ENCODE peak calls at places on chromosome 9, in six cellular contexts. X is HCT116, S is choroid plexus epithelial cell, E is ascending aorta, N is pancreas, J is right atrium auricular region. F is an unnamed sample.

GRCh38 chr9:73470766-73471165 is 319.1 kb downstream of the ANXA1 start:
- DNase-seq in X (no peak), S (no peak), E (no peak), N (no peak), J (no peak), F (no peak)

GRCh38 chr9:19127881-19128719 is 808 bp upstream of the PLIN2 start:
- DNase-seq in X (no peak), S (peak; percentile 61), E (peak; percentile 72), N (no peak), J (no peak), F (no peak)

GRCh38 chr9:88092699-88093359 is 45.4 kb downstream of the SPATA31C2 start:
- DNase-seq in X (no peak), S (peak; percentile 89), E (no peak), N (no peak), J (peak; percentile 74), F (no peak)

GRCh38 chr9:99326112-99326916 is 104.2 kb downstream of the SEC61B start:
- DNase-seq in X (no peak), S (peak; percentile 17), E (no peak), N (no peak), J (no peak), F (no peak)

GRCh38 chr9:122723690-122724089 is at the start of gene OR1L4:
- DNase-seq in X (no peak), S (no peak), E (no peak), N (no peak), J (no peak), F (no peak)

GRCh38 chr9:107698779-107699564 is 209.4 kb upstream of the KLF4 start:
- DNase-seq in X (no peak), S (no peak), E (no peak), N (no peak), J (no peak), F (no peak)

GRCh38 chr9:107105784-107106183 is 177.3 kb upstream of the RAD23B start:
- DNase-seq in X (no peak), S (no peak), E (no peak), N (no peak), J (no peak), F (no peak)

GRCh38 chr9:692636-693459 is 148.6 kb upstream of the DMRT1 start:
- DNase-seq in X (no peak), S (peak; percentile 70), E (no peak), N (no peak), J (no peak), F (no peak)

GRCh38 chr9:114046876-114047275 is 31.2 kb downstream of the AMBP start:
- DNase-seq in X (no peak), S (no peak), E (no peak), N (no peak), J (no peak), F (no peak)

GRCh38 chr9:98657897-98658296 is 50.8 kb downstream of the GABBR2 start:
- DNase-seq in X (no peak), S (no peak), E (no peak), N (no peak), J (no peak), F (no peak)

GRCh38 chr9:104927216-104927911 is 591 bp downstream of the ABCA1 start:
- DNase-seq in X (no peak), S (peak; percentile 61), E (no peak), N (peak; percentile 43), J (peak; percentile 64), F (peak; percentile 6)

GRCh38 chr9:27925815-27926214 is 352.5 kb upstream of the C9orf72 start:
- DNase-seq in X (no peak), S (no peak), E (no peak), N (no peak), J (no peak), F (no peak)

GRCh38 chr9:34190996-34191892 is 12.4 kb downstream of the UBAP1 start:
- DNase-seq in X (no peak), S (peak; percentile 62), E (no peak), N (no peak), J (no peak), F (no peak)

GRCh38 chr9:134852906-134853654 is 27.5 kb upstream of the FCN2 start:
- DNase-seq in X (no peak), S (no peak), E (peak; percentile 31), N (no peak), J (no peak), F (no peak)

GRCh38 chr9:250039-250438 is 35.4 kb downstream of the DOCK8 start:
- DNase-seq in X (no peak), S (no peak), E (no peak), N (no peak), J (no peak), F (no peak)

GRCh38 chr9:84597131-84597530 is 72.4 kb upstream of the NTRK2 start:
- DNase-seq in X (no peak), S (no peak), E (no peak), N (no peak), J (no peak), F (no peak)

GRCh38 chr9:94655739-94656138 is 16.4 kb upstream of the FBP1 start:
- DNase-seq in X (no peak), S (no peak), E (no peak), N (no peak), J (no peak), F (no peak)

GRCh38 chr9:76298497-76299144 is 95.6 kb downstream of the RFK start:
- DNase-seq in X (no peak), S (peak; percentile 34), E (no peak), N (no peak), J (no peak), F (no peak)

DNA sequence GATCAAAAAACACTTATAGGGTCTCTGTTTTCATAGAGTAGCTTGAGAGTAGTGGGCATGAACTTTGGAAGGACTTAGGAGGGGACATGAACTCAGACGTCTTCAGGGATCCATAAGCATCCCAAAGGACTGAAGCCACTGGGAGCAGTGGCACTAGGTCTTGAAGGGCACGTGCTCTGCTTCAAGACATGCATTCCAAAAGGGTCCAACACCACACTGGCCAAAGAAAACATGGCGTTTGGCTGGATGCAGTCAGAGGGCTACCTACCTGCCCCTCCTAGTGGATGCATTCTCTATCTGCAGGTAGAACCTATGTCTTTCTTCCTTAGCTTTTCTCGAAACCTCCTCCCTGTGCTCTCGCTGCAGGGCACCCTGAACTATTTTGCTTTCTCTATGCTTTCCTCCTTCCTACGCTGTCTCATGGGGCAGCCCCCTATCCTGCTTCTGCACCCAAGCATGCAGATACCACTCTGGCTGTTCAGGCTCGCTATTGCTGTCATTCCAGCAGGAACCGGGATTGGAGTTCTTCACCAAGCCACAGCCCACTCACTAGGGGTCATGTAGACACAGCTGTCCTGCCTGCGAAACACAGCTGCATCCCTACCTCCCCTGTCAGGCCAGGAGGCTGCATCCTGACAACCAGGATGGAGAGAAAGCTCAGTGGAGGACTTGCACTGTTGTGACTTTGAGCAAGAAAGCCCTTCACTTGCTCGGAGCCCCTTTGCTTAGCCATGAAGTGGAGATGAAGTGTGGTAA is 11.9 kb downstream of the FAM240B start:
- DNase-seq in X (no peak), S (peak; percentile 31), E (no peak), N (no peak), J (no peak), F (no peak)
- TF ChIP-seq CTCF in X (peak; percentile 37), S (peak; percentile 58), E (no peak), N (no peak), J (no peak), F (no peak)

GRCh38 chr9:109905472-109905871 is 125.5 kb downstream of the PALM2AKAP2 start:
- DNase-seq in X (no peak), S (no peak), E (no peak), N (no peak), J (no peak), F (no peak)

GRCh38 chr9:109907400-109907799 is 127.4 kb downstream of the PALM2AKAP2 start:
- DNase-seq in X (no peak), S (no peak), E (no peak), N (no peak), J (peak; percentile 68), F (no peak)

GRCh38 chr9:109908459-109909390 is 128.7 kb downstream of the PALM2AKAP2 start:
- DNase-seq in X (no peak), S (peak; percentile 78), E (no peak), N (no peak), J (no peak), F (no peak)

GRCh38 chr9:109907810-109908458 is 127.9 kb downstream of the PALM2AKAP2 start:
- DNase-seq in X (no peak), S (no peak), E (no peak), N (no peak), J (no peak), F (no peak)

DNA sequence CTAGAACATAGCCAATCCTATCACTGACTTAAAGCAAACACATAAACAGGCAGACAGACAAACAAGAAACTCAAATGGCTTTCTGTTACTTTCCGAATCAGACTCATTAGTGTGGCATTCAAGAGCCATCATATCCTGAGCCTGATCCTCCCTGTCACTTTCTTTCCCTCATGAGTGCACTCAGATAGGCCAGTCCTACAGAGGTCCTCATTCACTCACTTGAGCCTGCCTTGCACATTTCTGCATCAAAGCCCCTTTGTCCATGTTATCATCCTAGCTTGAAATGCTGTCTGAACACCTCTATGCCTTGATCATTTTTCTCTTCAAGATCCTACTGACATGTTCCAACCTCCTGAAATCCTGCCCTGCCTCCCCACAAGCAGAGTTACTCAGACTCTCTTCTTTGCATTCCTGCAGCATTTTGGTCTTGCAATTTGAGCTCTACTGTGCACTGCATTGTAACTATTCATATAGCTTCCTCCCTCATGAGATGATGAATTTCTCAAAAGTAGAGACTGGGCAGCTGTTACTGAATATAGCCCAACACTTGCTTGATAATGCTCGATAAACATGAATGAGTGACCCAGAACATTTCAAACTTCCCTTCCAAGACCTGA is 126.9 kb downstream of the PALM2AKAP2 start:
- DNase-seq in X (no peak), S (peak; percentile 59), E (no peak), N (no peak), J (no peak), F (no peak)
- TF ChIP-seq CTCF in X (no peak), S (peak; percentile 49), E (no peak), N (no peak), J (no peak), F (no peak)

GRCh38 chr9:92709240-92709639 is 39.3 kb upstream of the IPPK start:
- DNase-seq in X (no peak), S (no peak), E (no peak), N (no peak), J (no peak), F (no peak)

GRCh38 chr9:92707530-92707929 is 37.6 kb upstream of the IPPK start:
- DNase-seq in X (no peak), S (no peak), E (no peak), N (no peak), J (no peak), F (no peak)

GRCh38 chr9:92709954-92710353 is 40.0 kb upstream of the IPPK start:
- DNase-seq in X (no peak), S (no peak), E (no peak), N (no peak), J (peak; percentile 54), F (no peak)

GRCh38 chr9:92704528-92704927 is 34.6 kb upstream of the IPPK start:
- DNase-seq in X (no peak), S (no peak), E (no peak), N (no peak), J (no peak), F (no peak)

GRCh38 chr9:92706218-92706940 is 36.4 kb upstream of the IPPK start:
- DNase-seq in X (peak; percentile 54), S (peak; percentile 43), E (peak; percentile 42), N (no peak), J (peak; percentile 52), F (peak; percentile 27)
- TF ChIP-seq CTCF in X (peak; percentile 51), S (peak; percentile 61), E (peak; percentile 22), N (no peak), J (peak; percentile 19), F (peak; percentile 31)

DNA sequence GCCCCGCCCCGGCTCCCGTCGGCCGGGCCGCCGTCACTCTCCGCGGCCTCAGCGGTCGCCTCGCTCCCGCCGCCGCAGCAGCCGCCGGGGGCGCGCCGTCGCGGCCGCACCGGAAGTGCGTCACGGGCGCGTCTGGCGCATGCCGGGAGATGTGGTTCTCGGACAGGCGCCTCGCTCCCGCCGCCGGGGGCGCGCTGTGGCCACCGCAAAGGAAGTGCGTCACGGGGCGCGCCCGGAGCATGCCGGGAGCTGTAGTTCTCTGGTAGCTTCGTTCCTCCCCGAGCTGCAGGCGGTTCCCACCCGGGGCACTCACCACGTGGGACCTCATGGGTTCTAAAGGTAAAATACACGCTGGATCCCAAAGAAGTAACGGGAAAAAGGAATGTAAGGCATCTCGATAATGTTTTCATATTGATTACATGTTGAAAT is at the start of gene UBAC1:
- DNase-seq in X (peak; percentile 90), S (peak; percentile 95), E (peak; percentile 98), N (peak; percentile 96), J (peak; percentile 98), F (peak; percentile 93)
- TF ChIP-seq CTCF in X (no peak), S (peak; percentile 34), E (no peak), N (peak; percentile 46), J (no peak), F (no peak)